ENCODE peak calls at places on chromosomes 12 and 14, in six cellular contexts. Y, B, Z, A, L and O are unnamed samples.

GRCh38 chr12:91893476-91893875 is 252.2 kb downstream of the BTG1 start:
- DNase-seq in Y (no peak), B (no peak), Z (no peak), A (no peak), L (no peak), O (no peak)

GRCh38 chr12:6551063-6551461 is 4.8 kb downstream of the IFFO1 start:
- DNase-seq in Y (peak), B (no peak), Z (no peak), A (no peak), L (no peak), O (no peak)

GRCh38 chr14:61466249-61466904 is 145.0 kb downstream of the PRKCH start:
- DNase-seq in Y (no peak), B (no peak), Z (no peak), A (no peak), L (no peak), O (no peak)

GRCh38 chr14:97251423-97252155 is 454.4 kb downstream of the VRK1 start:
- DNase-seq in Y (no peak), B (peak), Z (no peak), A (no peak), L (no peak), O (no peak)

GRCh38 chr12:10861366-10861765 is 12.1 kb upstream of the PRR4 start:
- DNase-seq in Y (no peak), B (no peak), Z (no peak), A (no peak), L (no peak), O (no peak)

GRCh38 chr14:33943484-33943883 is 7.4 kb downstream of the EGLN3 start:
- DNase-seq in Y (no peak), B (no peak), Z (no peak), A (peak), L (no peak), O (no peak)

GRCh38 chr12:70196732-70197361 is 46.4 kb upstream of the CNOT2 start:
- DNase-seq in Y (no peak), B (no peak), Z (no peak), A (no peak), L (no peak), O (no peak)

GRCh38 chr12:120783197-120783596 is 57.6 kb downstream of the ACADS start:
- DNase-seq in Y (no peak), B (no peak), Z (no peak), A (no peak), L (no peak), O (no peak)

GRCh38 chr14:96201965-96202364 is 2.7 kb upstream of the BDKRB2 start:
- DNase-seq in Y (no peak), B (no peak), Z (no peak), A (no peak), L (no peak), O (no peak)

GRCh38 chr12:101773560-101774206 is 34.4 kb upstream of the SYCP3 start:
- DNase-seq in Y (peak), B (peak), Z (peak), A (peak), L (peak), O (peak)

GRCh38 chr12:48996794-48997718 is 2.1 kb downstream of the DDN start:
- DNase-seq in Y (peak), B (peak), Z (peak), A (peak), L (peak), O (peak)

GRCh38 chr12:7068240-7068993 is 7.9 kb downstream of the C1S start:
- DNase-seq in Y (no peak), B (no peak), Z (no peak), A (no peak), L (no peak), O (no peak)

GRCh38 chr12:57152408-57153038 is 5.1 kb upstream of the LRP1-AS start:
- DNase-seq in Y (no peak), B (no peak), Z (no peak), A (no peak), L (no peak), O (no peak)

GRCh38 chr14:68979722-68980552 is 835 bp upstream of the ACTN1 start:
- DNase-seq in Y (no peak), B (no peak), Z (no peak), A (no peak), L (peak), O (no peak)

GRCh38 chr12:52213541-52214420 is 19.3 kb upstream of the KRT7 start:
- DNase-seq in Y (peak), B (peak), Z (peak), A (peak), L (peak), O (peak)

GRCh38 chr14:105026789-105027563 is 6.1 kb upstream of the CDCA4 start:
- DNase-seq in Y (no peak), B (peak), Z (no peak), A (no peak), L (no peak), O (no peak)

GRCh38 chr12:68267892-68268396 is 14.5 kb upstream of the IL22 start:
- DNase-seq in Y (no peak), B (no peak), Z (peak), A (no peak), L (no peak), O (no peak)

GRCh38 chr12:6494351-6494743 is 445 bp downstream of the NCAPD2 start:
- DNase-seq in Y (no peak), B (peak), Z (peak), A (no peak), L (no peak), O (no peak)

GRCh38 chr14:54354096-54354495 is 42.7 kb upstream of the CDKN3 start:
- DNase-seq in Y (no peak), B (no peak), Z (no peak), A (no peak), L (no peak), O (no peak)

GRCh38 chr12:1662761-1663439 is 28.0 kb upstream of the ADIPOR2 start:
- DNase-seq in Y (no peak), B (peak), Z (no peak), A (no peak), L (no peak), O (peak)

GRCh38 chr12:131927110-131928079 is 1.7 kb upstream of the PUS1 start:
- DNase-seq in Y (no peak), B (no peak), Z (no peak), A (no peak), L (peak), O (no peak)

GRCh38 chr12:95582230-95583058 is 31.2 kb upstream of the USP44 start:
- DNase-seq in Y (no peak), B (no peak), Z (no peak), A (peak), L (no peak), O (no peak)

GRCh38 chr12:93363854-93364297 is 13.8 kb upstream of the NUDT4 start:
- DNase-seq in Y (no peak), B (no peak), Z (no peak), A (no peak), L (no peak), O (no peak)

GRCh38 chr14:103483600-103483999 is 39.0 kb downstream of the CKB start:
- DNase-seq in Y (no peak), B (no peak), Z (no peak), A (no peak), L (no peak), O (no peak)

GRCh38 chr12:69846976-69847375 is 21.9 kb downstream of the MYRFL start:
- DNase-seq in Y (no peak), B (no peak), Z (no peak), A (no peak), L (no peak), O (no peak)

GRCh38 chr12:2813573-2814185 is 1.2 kb downstream of the ITFG2 start:
- DNase-seq in Y (peak), B (peak), Z (peak), A (peak), L (peak), O (peak)